ENCODE peak calls at places on chromosomes 12 and 14, in eight cellular contexts. D, J, F, R, Z, E, H and G are unnamed samples.

GRCh38 chr12:70919161-70919560 is 1.4 kb downstream of the PTPRR start:
- DNase-seq in D (no peak), J (no peak), F (no peak), R (no peak), Z (no peak), E (no peak), H (no peak), G (no peak)

GRCh38 chr14:26841920-26842741 is 244.3 kb upstream of the NOVA1 start:
- DNase-seq in D (no peak), J (peak; percentile 9), F (peak; percentile 68), R (no peak), Z (no peak), E (peak; percentile 99), H (peak; percentile 60), G (no peak)

GRCh38 chr12:107107381-107107780 is 14.0 kb upstream of the CRY1 start:
- DNase-seq in D (no peak), J (no peak), F (no peak), R (no peak), Z (no peak), E (no peak), H (no peak), G (no peak)

GRCh38 chr12:55659486-55660385 is 23.0 kb downstream of the OR10P1 start:
- DNase-seq in D (no peak), J (peak; percentile 63), F (peak; percentile 79), R (no peak), Z (peak; percentile 47), E (no peak), H (peak; percentile 9), G (no peak)

GRCh38 chr14:69999246-69999645 is 120.0 kb downstream of the SMOC1 start:
- DNase-seq in D (no peak), J (no peak), F (no peak), R (peak; percentile 70), Z (peak; percentile 3), E (peak; percentile 45), H (peak; percentile 100), G (no peak)

GRCh38 chr14:74502236-74503019 is 8.9 kb downstream of the ISCA2 start:
- DNase-seq in D (no peak), J (peak; percentile 50), F (peak; percentile 26), R (no peak), Z (peak; percentile 52), E (peak; percentile 20), H (peak; percentile 45), G (no peak)

GRCh38 chr12:109553471-109553870 is 19.8 kb downstream of the MMAB start:
- DNase-seq in D (no peak), J (no peak), F (no peak), R (no peak), Z (no peak), E (no peak), H (no peak), G (no peak)

GRCh38 chr14:21352587-21352986 is 31.2 kb downstream of the SUPT16H start:
- DNase-seq in D (no peak), J (no peak), F (peak; percentile 22), R (no peak), Z (no peak), E (no peak), H (no peak), G (no peak)

GRCh38 chr12:122096014-122096413 is 17.5 kb downstream of the MLXIP start:
- DNase-seq in D (no peak), J (no peak), F (peak; percentile 12), R (no peak), Z (no peak), E (no peak), H (no peak), G (no peak)

GRCh38 chr12:26846419-26846818 is 13.4 kb upstream of the ITPR2 start:
- DNase-seq in D (no peak), J (no peak), F (no peak), R (no peak), Z (no peak), E (no peak), H (no peak), G (no peak)

GRCh38 chr12:118103601-118104382 is at the start of gene VSIG10:
- DNase-seq in D (peak; percentile 34), J (peak; percentile 85), F (peak; percentile 87), R (peak; percentile 87), Z (peak; percentile 80), E (peak; percentile 21), H (peak; percentile 53), G (peak; percentile 52)

GRCh38 chr12:115404761-115405470 is 720.9 kb upstream of the TBX3 start:
- DNase-seq in D (no peak), J (no peak), F (no peak), R (no peak), Z (peak; percentile 96), E (peak; percentile 47), H (peak; percentile 92), G (no peak)

GRCh38 chr14:74710477-74710876 is 2.4 kb downstream of the AREL1 start:
- DNase-seq in D (no peak), J (no peak), F (no peak), R (no peak), Z (no peak), E (no peak), H (no peak), G (no peak)

GRCh38 chr12:13536219-13536910 is 339.8 kb downstream of the EMP1 start:
- DNase-seq in D (no peak), J (no peak), F (no peak), R (no peak), Z (no peak), E (no peak), H (no peak), G (no peak)

GRCh38 chr14:51872396-51872795 is 12.0 kb downstream of the GNG2 start:
- DNase-seq in D (no peak), J (no peak), F (no peak), R (no peak), Z (no peak), E (no peak), H (no peak), G (no peak)

GRCh38 chr12:93892431-93893210 is 215.4 kb downstream of the CRADD start:
- DNase-seq in D (no peak), J (no peak), F (peak; percentile 76), R (no peak), Z (no peak), E (no peak), H (no peak), G (no peak)

GRCh38 chr14:105533811-105534498 is 7.6 kb downstream of the TMEM121 start:
- DNase-seq in D (no peak), J (no peak), F (no peak), R (no peak), Z (no peak), E (no peak), H (no peak), G (no peak)

GRCh38 chr14:98840076-98840475 is 431.9 kb downstream of the BCL11B start:
- DNase-seq in D (no peak), J (no peak), F (no peak), R (no peak), Z (no peak), E (no peak), H (no peak), G (no peak)

GRCh38 chr14:96409701-96410100 is 17.8 kb downstream of the AK7 start:
- DNase-seq in D (no peak), J (no peak), F (peak; percentile 75), R (no peak), Z (no peak), E (no peak), H (no peak), G (no peak)

GRCh38 chr14:55398679-55399078 is 13.0 kb downstream of the ATG14 start:
- DNase-seq in D (no peak), J (no peak), F (peak; percentile 64), R (no peak), Z (peak; percentile 98), E (peak; percentile 93), H (peak; percentile 99), G (no peak)

GRCh38 chr14:65302571-65303184 is 109.9 kb upstream of the FUT8 start:
- DNase-seq in D (no peak), J (peak; percentile 21), F (no peak), R (no peak), Z (no peak), E (no peak), H (no peak), G (no peak)

GRCh38 chr14:54564071-54564798 is 2.7 kb upstream of the SAMD4A start:
- DNase-seq in D (no peak), J (peak; percentile 54), F (no peak), R (no peak), Z (peak; percentile 50), E (no peak), H (peak; percentile 48), G (no peak)

GRCh38 chr12:72618764-72619163 is 346.6 kb downstream of the TRHDE start:
- DNase-seq in D (no peak), J (no peak), F (peak; percentile 14), R (no peak), Z (no peak), E (no peak), H (no peak), G (no peak)

GRCh38 chr12:57590536-57590891 is 478 bp upstream of the PIP4K2C start:
- DNase-seq in D (no peak), J (no peak), F (no peak), R (no peak), Z (no peak), E (no peak), H (no peak), G (no peak)

GRCh38 chr12:96472384-96472783 is 17.0 kb upstream of the CFAP54 start:
- DNase-seq in D (no peak), J (no peak), F (no peak), R (no peak), Z (no peak), E (no peak), H (no peak), G (no peak)

GRCh38 chr12:24814379-24815086 is 134.4 kb downstream of the BCAT1 start:
- DNase-seq in D (no peak), J (no peak), F (no peak), R (no peak), Z (no peak), E (no peak), H (no peak), G (no peak)

GRCh38 chr12:116864371-116865160 is 16.7 kb downstream of the HRK start:
- DNase-seq in D (no peak), J (no peak), F (no peak), R (no peak), Z (peak; percentile 95), E (peak; percentile 24), H (peak; percentile 87), G (no peak)

GRCh38 chr12:772056-772697 is 19.8 kb downstream of the WNK1 start:
- DNase-seq in D (no peak), J (no peak), F (no peak), R (no peak), Z (no peak), E (no peak), H (no peak), G (no peak)

GRCh38 chr12:112340983-112341840 is 41.0 kb downstream of the HECTD4 start:
- DNase-seq in D (no peak), J (peak; percentile 45), F (no peak), R (no peak), Z (no peak), E (no peak), H (no peak), G (no peak)

GRCh38 chr12:25069221-25069620 is 120.3 kb upstream of the BCAT1 start:
- DNase-seq in D (no peak), J (no peak), F (no peak), R (no peak), Z (no peak), E (no peak), H (peak; percentile 14), G (no peak)

GRCh38 chr14:54083549-54084239 is 127.1 kb upstream of the BMP4 start:
- DNase-seq in D (no peak), J (no peak), F (no peak), R (no peak), Z (no peak), E (no peak), H (no peak), G (no peak)

GRCh38 chr12:61422786-61423185 is 837.4 kb upstream of the USP15 start:
- DNase-seq in D (no peak), J (no peak), F (no peak), R (no peak), Z (no peak), E (no peak), H (no peak), G (no peak)

GRCh38 chr14:104119700-104120251 is 18.6 kb upstream of the KIF26A start:
- DNase-seq in D (no peak), J (no peak), F (no peak), R (peak; percentile 24), Z (no peak), E (no peak), H (no peak), G (no peak)

GRCh38 chr12:127145929-127146789 is 1120.8 kb upstream of the TMEM132C start:
- DNase-seq in D (peak; percentile 56), J (no peak), F (peak; percentile 39), R (peak; percentile 85), Z (peak; percentile 79), E (peak; percentile 54), H (peak; percentile 15), G (peak; percentile 74)